ENCODE peak calls at places on chromosomes 4 and X, in four cellular contexts. W, K, Q and X are unnamed samples.

GRCh38 chrX:43805579-43805978 is 76.7 kb downstream of the MAOB start:
- DNase-seq in W (no peak), K (no peak), Q (no peak), X (no peak)

GRCh38 chr4:183961772-183962171 is 56.7 kb downstream of the STOX2 start:
- DNase-seq in W (no peak), K (no peak), Q (no peak), X (no peak)

GRCh38 chr4:167339781-167340180 is 105.5 kb upstream of the SPOCK3 start:
- DNase-seq in W (no peak), K (no peak), Q (no peak), X (no peak)

GRCh38 chr4:180855184-180855583 is 1388.0 kb upstream of the TENM3 start:
- DNase-seq in W (no peak), K (peak), Q (no peak), X (no peak)

GRCh38 chrX:145532176-145532780 is 285.0 kb downstream of the SPANXN1 start:
- DNase-seq in W (no peak), K (no peak), Q (no peak), X (no peak)

GRCh38 chr4:66123195-66123594 is 452.9 kb upstream of the EPHA5 start:
- DNase-seq in W (no peak), K (no peak), Q (no peak), X (no peak)

GRCh38 chr4:79225360-79225759 is 100.5 kb downstream of the NAA11 start:
- DNase-seq in W (no peak), K (no peak), Q (no peak), X (no peak)

GRCh38 chrX:38636949-38637819 is 75.8 kb downstream of the TSPAN7 start:
- DNase-seq in W (no peak), K (no peak), Q (no peak), X (no peak)

GRCh38 chr4:17688011-17688441 is 73.6 kb downstream of the MED28 start:
- DNase-seq in W (no peak), K (no peak), Q (no peak), X (no peak)

GRCh38 chr4:9898596-9899345 is 117.3 kb downstream of the DRD5 start:
- DNase-seq in W (peak), K (peak), Q (peak), X (peak)

GRCh38 chrX:129039176-129039575 is 484.1 kb downstream of the SMARCA1 start:
- DNase-seq in W (no peak), K (no peak), Q (no peak), X (no peak)

GRCh38 chrX:96564595-96564994 is 120.0 kb upstream of the DIAPH2 start:
- DNase-seq in W (no peak), K (no peak), Q (no peak), X (no peak)
- TF ChIP-seq TEAD4 in W (no peak), K (no peak), Q (no peak), X (no peak)

GRCh38 chr4:186644737-186645261 is 78.9 kb downstream of the FAT1 start:
- DNase-seq in W (no peak), K (no peak), Q (no peak), X (no peak)
- TF ChIP-seq TEAD4 in W (no peak), K (no peak), Q (no peak), X (no peak)

DNA sequence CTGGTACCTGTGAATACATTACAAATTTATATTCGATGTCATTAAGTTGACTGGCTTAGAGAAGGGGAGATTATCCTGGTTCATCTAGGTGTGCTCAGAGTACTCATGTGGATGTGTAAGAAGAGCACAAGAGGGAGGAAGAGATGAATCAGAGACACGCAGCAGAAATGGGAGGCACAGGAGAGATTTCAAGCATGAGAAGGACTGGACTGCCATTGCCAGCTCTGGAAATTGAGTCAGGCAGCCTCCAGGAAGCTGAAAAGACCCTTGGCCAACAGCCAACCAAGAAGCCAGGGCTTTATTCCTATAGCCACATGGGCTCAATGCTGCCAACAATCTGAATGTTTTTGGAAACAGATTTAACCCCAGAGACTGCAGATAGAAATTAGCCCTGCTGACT is 1390.0 kb downstream of the STIM2 start:
- DNase-seq in W (no peak), K (no peak), Q (no peak), X (no peak)
- TF ChIP-seq TEAD4 in W (no peak), K (no peak), Q (no peak), X (no peak)

GRCh38 chr4:8030121-8030781 is 90.6 kb upstream of the AFAP1 start:
- DNase-seq in W (no peak), K (no peak), Q (no peak), X (no peak)

GRCh38 chr4:8029689-8030088 is 90.0 kb upstream of the AFAP1 start:
- DNase-seq in W (no peak), K (no peak), Q (no peak), X (no peak)

GRCh38 chr4:8028368-8028767 is 88.7 kb upstream of the AFAP1 start:
- DNase-seq in W (no peak), K (no peak), Q (no peak), X (no peak)

GRCh38 chr4:8026455-8026854 is 86.8 kb upstream of the AFAP1 start:
- DNase-seq in W (no peak), K (no peak), Q (no peak), X (no peak)

DNA sequence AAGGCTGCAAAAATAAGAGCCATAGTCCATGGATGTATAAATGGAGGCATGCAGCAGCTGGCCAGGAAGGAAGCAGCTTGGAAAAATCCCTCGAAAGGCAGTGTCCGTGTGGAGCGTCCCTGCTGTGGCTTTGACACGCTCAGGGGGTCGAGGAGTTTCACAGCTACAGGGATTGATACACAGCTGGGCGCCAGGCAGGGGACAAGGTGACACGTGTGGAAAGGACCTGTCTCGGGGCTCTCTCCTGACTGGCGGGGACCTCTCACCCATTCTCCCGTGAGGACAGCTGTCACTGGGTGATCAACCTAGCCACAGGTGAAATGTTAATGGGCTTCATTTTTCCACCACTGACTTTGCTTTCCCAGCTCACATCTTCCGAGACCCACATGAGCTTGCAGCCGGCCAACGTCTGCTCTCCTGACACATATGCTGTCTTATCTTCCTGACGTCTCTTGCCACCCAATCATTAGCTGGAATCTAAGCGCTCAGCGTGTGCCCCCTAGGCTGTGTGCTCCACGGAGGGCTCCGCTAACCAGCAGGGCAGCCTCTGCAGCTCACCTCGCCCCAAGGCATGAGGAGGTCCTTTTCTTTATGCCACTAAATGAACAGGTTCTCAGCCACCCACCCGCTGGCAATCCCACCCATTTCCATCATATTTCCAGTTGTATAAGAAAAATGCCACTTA is 89.4 kb upstream of the AFAP1 start:
- DNase-seq in W (no peak), K (peak), Q (no peak), X (no peak)
- TF ChIP-seq TEAD4 in W (no peak), K (no peak), Q (no peak), X (no peak)